ENCODE peak calls at places on chromosome 21, in four cellular contexts. M, E, A and U are unnamed samples.

GRCh38 chr21:39123375-39123774 is 59.9 kb downstream of the PSMG1 start:
- DNase-seq in A (no peak), M (no peak), E (no peak), U (no peak)

GRCh38 chr21:31490471-31490870 is 146.4 kb upstream of the TIAM1 start:
- DNase-seq in M (no peak), E (no peak), A (no peak), U (no peak)

GRCh38 chr21:35142036-35142825 is 93.1 kb upstream of the RUNX1 start:
- DNase-seq in A (no peak), E (no peak), M (no peak), U (no peak)

GRCh38 chr21:32494946-32495703 is 82.6 kb downstream of the EVA1C start:
- DNase-seq in M (no peak), E (no peak), A (peak), U (peak)

GRCh38 chr21:16176570-16176969 is 446.8 kb downstream of the USP25 start:
- DNase-seq in E (no peak), A (no peak), M (no peak), U (no peak)

GRCh38 chr21:34156957-34157356 is 83.6 kb downstream of the MRPS6 start:
- DNase-seq in A (no peak), M (no peak), E (no peak), U (no peak)

GRCh38 chr21:26461500-26461899 is 111.6 kb downstream of the CYYR1 start:
- DNase-seq in M (no peak), E (no peak), A (no peak), U (no peak)

GRCh38 chr21:33168886-33169285 is 60.9 kb upstream of the IFNAR2 start:
- DNase-seq in E (no peak), M (no peak), A (no peak), U (no peak)

GRCh38 chr21:42421018-42421793 is 17.5 kb downstream of the UBASH3A start:
- DNase-seq in A (no peak), E (no peak), M (no peak), U (no peak)

GRCh38 chr21:46443910-46444309 is 14.8 kb upstream of the DIP2A start:
- DNase-seq in M (no peak), A (no peak), E (no peak), U (no peak)

GRCh38 chr21:39633770-39634181 is 21.0 kb downstream of the B3GALT5 start:
- DNase-seq in M (no peak), E (no peak), A (no peak), U (peak)

GRCh38 chr21:36419996-36420395 is 34.8 kb downstream of the CHAF1B start:
- DNase-seq in E (peak), M (peak), A (peak), U (peak)

GRCh38 chr21:33025471-33026298 is at the start of gene OLIG2:
- DNase-seq in E (peak), A (no peak), M (no peak), U (no peak)

GRCh38 chr21:17560377-17560776 is 47.5 kb downstream of the CXADR start:
- DNase-seq in E (no peak), A (no peak), M (no peak), U (no peak)

GRCh38 chr21:32257952-32258785 is 20.7 kb downstream of the MIS18A start:
- DNase-seq in E (peak), M (no peak), A (peak), U (peak)

GRCh38 chr21:26758083-26758861 is 86.9 kb downstream of the ADAMTS1 start:
- DNase-seq in E (no peak), A (no peak), M (no peak), U (peak)

GRCh38 chr21:31604591-31605190 is 54.8 kb upstream of the SOD1 start:
- DNase-seq in A (peak), M (peak), E (peak), U (peak)

GRCh38 chr21:34912022-34912933 is 136.8 kb downstream of the RUNX1 start:
- DNase-seq in E (no peak), A (no peak), M (no peak), U (no peak)

GRCh38 chr21:42535602-42536171 is 22.0 kb downstream of the SLC37A1 start:
- DNase-seq in A (no peak), E (no peak), M (no peak), U (no peak)

GRCh38 chr21:31673513-31673912 is 14.0 kb downstream of the SOD1 start:
- DNase-seq in M (no peak), E (no peak), A (no peak), U (no peak)

GRCh38 chr21:44718571-44718970 is 7.2 kb upstream of the TSPEAR start:
- DNase-seq in M (no peak), A (no peak), E (no peak), U (no peak)

GRCh38 chr21:42757826-42758655 is 104.6 kb downstream of the PDE9A start:
- DNase-seq in M (no peak), E (no peak), A (no peak), U (no peak)

GRCh38 chr21:42661688-42662429 is 8.4 kb downstream of the PDE9A start:
- DNase-seq in E (no peak), M (no peak), A (no peak), U (no peak)